ENCODE peak calls at places on chromosomes 6 and 20, in seven cellular contexts. K, Y, G, X, U, Z and S are unnamed samples.
A peak's percentile ranks its signal among the peaks of the same experiment; 100 is the strongest.

GRCh38 chr6:106667022-106667402 is 37.6 kb downstream of the QRSL1 start:
- DNase-seq in K (no peak), Y (no peak), G (no peak), X (no peak), U (no peak), Z (no peak), S (no peak)

GRCh38 chr6:3122823-3123182 is 4.3 kb downstream of the BPHL start:
- DNase-seq in K (no peak), Y (no peak), G (no peak), X (no peak), U (no peak), Z (no peak), S (no peak)

GRCh38 chr6:30779850-30780641 is 35.7 kb upstream of the IER3 start:
- DNase-seq in K (no peak), Y (no peak), G (no peak), X (no peak), U (no peak), Z (no peak), S (no peak)

GRCh38 chr20:50733644-50734349 is 2.4 kb downstream of the PARD6B start:
- DNase-seq in K (no peak), Y (no peak), G (no peak), X (no peak), U (no peak), Z (no peak), S (no peak)

GRCh38 chr6:98016565-98016964 is 733.5 kb upstream of the MMS22L start:
- DNase-seq in K (no peak), Y (no peak), G (no peak), X (no peak), U (no peak), Z (no peak), S (no peak)

GRCh38 chr6:15515226-15515625 is 147.6 kb downstream of the DTNBP1 start:
- DNase-seq in K (no peak), Y (no peak), G (no peak), X (no peak), U (no peak), Z (no peak), S (no peak)

GRCh38 chr6:110337481-110337880 is 20.7 kb downstream of the METTL24 start:
- DNase-seq in K (no peak), Y (no peak), G (no peak), X (no peak), U (no peak), Z (no peak), S (no peak)

GRCh38 chr20:58718121-58718563 is 25.5 kb downstream of the NPEPL1 start:
- DNase-seq in K (no peak), Y (no peak), G (no peak), X (no peak), U (no peak), Z (peak; percentile 4), S (no peak)

GRCh38 chr6:1840491-1841121 is 230.9 kb downstream of the FOXC1 start:
- DNase-seq in K (no peak), Y (no peak), G (no peak), X (no peak), U (peak; percentile 11), Z (no peak), S (no peak)

GRCh38 chr6:17865243-17865642 is 122.2 kb downstream of the KIF13A start:
- DNase-seq in K (peak; percentile 12), Y (no peak), G (peak; percentile 66), X (no peak), U (no peak), Z (no peak), S (no peak)

GRCh38 chr20:57980526-57980925 is 247.9 kb downstream of the ANKRD60 start:
- DNase-seq in K (no peak), Y (no peak), G (no peak), X (no peak), U (no peak), Z (no peak), S (no peak)